ENCODE peak calls at places on chromosomes 11 and 22, in eight cellular contexts. One of them, this sample, is unnamed.

GRCh38 chr11:19867064-19867463 is 154.4 kb downstream of the NAV2 start:
- DNase-seq in AG09309: no peak
- DNase-seq in H9: no peak
- DNase-seq in activated CD8-positive, alpha-beta T cell treated with anti-CD3 and anti-CD28 coated beads for 36 hours: no peak
- DNase-seq in epithelial cell of esophagus: no peak
- DNase-seq in B cell: no peak
- DNase-seq in kidney epithelial cell: no peak
- DNase-seq in mesothelial cell of epicardium: no peak
- DNase-seq in this sample: no peak

GRCh38 chr11:19244084-19244483 is 3.3 kb upstream of the E2F8 start:
- DNase-seq in AG09309: no peak
- DNase-seq in mesothelial cell of epicardium: no peak
- DNase-seq in B cell: no peak
- DNase-seq in H9: no peak
- DNase-seq in kidney epithelial cell: no peak
- DNase-seq in epithelial cell of esophagus: peak
- DNase-seq in activated CD8-positive, alpha-beta T cell treated with anti-CD3 and anti-CD28 coated beads for 36 hours: no peak
- DNase-seq in this sample: no peak

GRCh38 chr11:65487467-65488272 is 11.2 kb upstream of the MALAT1 start:
- DNase-seq in AG09309: peak
- DNase-seq in kidney epithelial cell: peak
- DNase-seq in H9: peak
- DNase-seq in mesothelial cell of epicardium: peak
- DNase-seq in epithelial cell of esophagus: peak
- DNase-seq in B cell: peak
- DNase-seq in activated CD8-positive, alpha-beta T cell treated with anti-CD3 and anti-CD28 coated beads for 36 hours: peak
- DNase-seq in this sample: peak

GRCh38 chr11:110069158-110069737 is 23.9 kb upstream of the ZC3H12C start:
- DNase-seq in kidney epithelial cell: no peak
- DNase-seq in epithelial cell of esophagus: peak
- DNase-seq in H9: no peak
- DNase-seq in AG09309: no peak
- DNase-seq in B cell: no peak
- DNase-seq in activated CD8-positive, alpha-beta T cell treated with anti-CD3 and anti-CD28 coated beads for 36 hours: no peak
- DNase-seq in mesothelial cell of epicardium: no peak
- DNase-seq in this sample: no peak

GRCh38 chr11:65398362-65398910 is 12.0 kb downstream of the FRMD8 start:
- DNase-seq in epithelial cell of esophagus: no peak
- DNase-seq in kidney epithelial cell: no peak
- DNase-seq in B cell: no peak
- DNase-seq in AG09309: no peak
- DNase-seq in mesothelial cell of epicardium: no peak
- DNase-seq in activated CD8-positive, alpha-beta T cell treated with anti-CD3 and anti-CD28 coated beads for 36 hours: no peak
- DNase-seq in H9: no peak
- DNase-seq in this sample: no peak

GRCh38 chr11:111454561-111455192 is 57.5 kb downstream of the BTG4 start:
- DNase-seq in mesothelial cell of epicardium: no peak
- DNase-seq in H9: peak
- DNase-seq in activated CD8-positive, alpha-beta T cell treated with anti-CD3 and anti-CD28 coated beads for 36 hours: peak
- DNase-seq in epithelial cell of esophagus: peak
- DNase-seq in B cell: no peak
- DNase-seq in kidney epithelial cell: no peak
- DNase-seq in AG09309: no peak
- DNase-seq in this sample: peak

GRCh38 chr11:130209128-130209932 is 49.7 kb downstream of the ST14 start:
- DNase-seq in activated CD8-positive, alpha-beta T cell treated with anti-CD3 and anti-CD28 coated beads for 36 hours: no peak
- DNase-seq in B cell: no peak
- DNase-seq in H9: peak
- DNase-seq in epithelial cell of esophagus: peak
- DNase-seq in kidney epithelial cell: no peak
- DNase-seq in AG09309: no peak
- DNase-seq in mesothelial cell of epicardium: peak
- DNase-seq in this sample: peak

GRCh38 chr11:3808846-3809623 is 675 bp downstream of the PGAP2 start:
- DNase-seq in mesothelial cell of epicardium: no peak
- DNase-seq in B cell: peak
- DNase-seq in kidney epithelial cell: no peak
- DNase-seq in activated CD8-positive, alpha-beta T cell treated with anti-CD3 and anti-CD28 coated beads for 36 hours: peak
- DNase-seq in epithelial cell of esophagus: peak
- DNase-seq in AG09309: no peak
- DNase-seq in H9: peak
- DNase-seq in this sample: peak

GRCh38 chr11:128180446-128181089 is 406.8 kb downstream of the ETS1 start:
- DNase-seq in kidney epithelial cell: peak
- DNase-seq in B cell: no peak
- DNase-seq in epithelial cell of esophagus: peak
- DNase-seq in AG09309: peak
- DNase-seq in mesothelial cell of epicardium: no peak
- DNase-seq in activated CD8-positive, alpha-beta T cell treated with anti-CD3 and anti-CD28 coated beads for 36 hours: no peak
- DNase-seq in H9: no peak
- DNase-seq in this sample: no peak

GRCh38 chr22:27798526-27799333 is 2.8 kb downstream of the MN1 start:
- DNase-seq in activated CD8-positive, alpha-beta T cell treated with anti-CD3 and anti-CD28 coated beads for 36 hours: no peak
- DNase-seq in AG09309: no peak
- DNase-seq in mesothelial cell of epicardium: no peak
- DNase-seq in H9: peak
- DNase-seq in B cell: no peak
- DNase-seq in kidney epithelial cell: no peak
- DNase-seq in epithelial cell of esophagus: no peak
- DNase-seq in this sample: no peak

GRCh38 chr11:74255741-74256369 is 55.6 kb downstream of the P4HA3 start:
- DNase-seq in H9: peak
- DNase-seq in activated CD8-positive, alpha-beta T cell treated with anti-CD3 and anti-CD28 coated beads for 36 hours: peak
- DNase-seq in epithelial cell of esophagus: peak
- DNase-seq in AG09309: peak
- DNase-seq in B cell: peak
- DNase-seq in kidney epithelial cell: no peak
- DNase-seq in mesothelial cell of epicardium: no peak
- DNase-seq in this sample: peak

DNA sequence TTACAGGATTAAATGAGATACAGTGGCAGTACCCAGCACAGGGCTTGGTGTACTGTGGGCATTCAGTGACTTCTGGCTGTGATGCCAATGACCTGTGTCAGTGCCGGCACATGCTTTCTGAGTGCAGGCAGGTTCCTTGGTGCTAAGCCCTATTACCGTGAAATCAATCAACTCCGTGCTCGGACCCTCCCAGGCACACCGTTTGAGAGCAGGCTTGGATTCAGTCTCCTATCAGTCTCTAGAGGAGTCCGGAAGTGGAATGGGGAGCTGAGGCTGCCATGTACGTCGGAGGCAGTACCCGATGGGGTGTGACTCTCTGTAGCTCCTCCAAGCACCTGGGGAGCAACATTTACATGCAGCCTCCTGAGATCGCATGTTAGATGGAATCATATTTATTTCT is 42.6 kb downstream of the CACNG2 start:
- DNase-seq in B cell: no peak
- DNase-seq in epithelial cell of esophagus: no peak
- DNase-seq in activated CD8-positive, alpha-beta T cell treated with anti-CD3 and anti-CD28 coated beads for 36 hours: no peak
- DNase-seq in AG09309: no peak
- DNase-seq in H9: no peak
- DNase-seq in mesothelial cell of epicardium: no peak
- DNase-seq in kidney epithelial cell: no peak
- DNase-seq in this sample: no peak
- TF ChIP-seq CTCF in B cell: no peak
- TF ChIP-seq CTCF in epithelial cell of esophagus: no peak
- TF ChIP-seq CTCF in activated CD8-positive, alpha-beta T cell treated with anti-CD3 and anti-CD28 coated beads for 36 hours: no peak
- TF ChIP-seq CTCF in AG09309: no peak
- TF ChIP-seq CTCF in H9: no peak
- TF ChIP-seq CTCF in mesothelial cell of epicardium: no peak
- TF ChIP-seq CTCF in kidney epithelial cell: no peak
- TF ChIP-seq CTCF in this sample: no peak

DNA sequence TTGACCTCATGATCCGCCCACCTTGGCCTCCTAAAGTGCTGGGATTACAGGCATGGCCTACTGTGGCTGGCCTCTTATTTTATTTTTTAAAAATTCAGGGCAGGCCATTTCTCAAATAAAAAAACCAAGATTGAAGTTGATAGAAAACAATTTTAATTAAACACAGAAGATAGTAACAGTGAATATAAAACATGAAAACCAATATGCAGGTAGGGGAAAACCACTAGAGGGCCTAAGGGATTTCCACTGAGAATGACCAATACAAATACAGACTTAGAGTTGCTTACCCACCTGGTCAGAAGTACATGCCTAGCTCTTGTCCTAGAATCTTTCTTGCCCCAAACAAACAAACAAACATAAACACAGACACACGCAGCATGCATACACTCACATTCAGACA is 1.7 kb upstream of the RTCB start:
- DNase-seq in AG09309: no peak
- DNase-seq in mesothelial cell of epicardium: no peak
- DNase-seq in epithelial cell of esophagus: peak
- DNase-seq in B cell: no peak
- DNase-seq in H9: no peak
- DNase-seq in kidney epithelial cell: no peak
- DNase-seq in activated CD8-positive, alpha-beta T cell treated with anti-CD3 and anti-CD28 coated beads for 36 hours: no peak
- DNase-seq in this sample: peak
- TF ChIP-seq CTCF in AG09309: peak
- TF ChIP-seq CTCF in mesothelial cell of epicardium: peak
- TF ChIP-seq CTCF in epithelial cell of esophagus: peak
- TF ChIP-seq CTCF in B cell: no peak
- TF ChIP-seq CTCF in H9: peak
- TF ChIP-seq CTCF in kidney epithelial cell: peak
- TF ChIP-seq CTCF in activated CD8-positive, alpha-beta T cell treated with anti-CD3 and anti-CD28 coated beads for 36 hours: no peak
- TF ChIP-seq CTCF in this sample: no peak

GRCh38 chr22:37177221-37177620 is 10.8 kb downstream of the C1QTNF6 start:
- DNase-seq in activated CD8-positive, alpha-beta T cell treated with anti-CD3 and anti-CD28 coated beads for 36 hours: peak
- DNase-seq in B cell: no peak
- DNase-seq in AG09309: no peak
- DNase-seq in mesothelial cell of epicardium: no peak
- DNase-seq in kidney epithelial cell: no peak
- DNase-seq in H9: no peak
- DNase-seq in epithelial cell of esophagus: no peak
- DNase-seq in this sample: peak

GRCh38 chr22:37179126-37179470 is 8.9 kb downstream of the C1QTNF6 start:
- DNase-seq in B cell: no peak
- DNase-seq in kidney epithelial cell: no peak
- DNase-seq in activated CD8-positive, alpha-beta T cell treated with anti-CD3 and anti-CD28 coated beads for 36 hours: no peak
- DNase-seq in H9: no peak
- DNase-seq in AG09309: no peak
- DNase-seq in mesothelial cell of epicardium: no peak
- DNase-seq in epithelial cell of esophagus: no peak
- DNase-seq in this sample: no peak

GRCh38 chr22:37179622-37180420 is 8.2 kb downstream of the C1QTNF6 start:
- DNase-seq in B cell: no peak
- DNase-seq in AG09309: no peak
- DNase-seq in activated CD8-positive, alpha-beta T cell treated with anti-CD3 and anti-CD28 coated beads for 36 hours: no peak
- DNase-seq in epithelial cell of esophagus: no peak
- DNase-seq in mesothelial cell of epicardium: no peak
- DNase-seq in H9: no peak
- DNase-seq in kidney epithelial cell: no peak
- DNase-seq in this sample: no peak

GRCh38 chr22:37177755-37178154 is 10.3 kb downstream of the C1QTNF6 start:
- DNase-seq in mesothelial cell of epicardium: no peak
- DNase-seq in B cell: no peak
- DNase-seq in AG09309: no peak
- DNase-seq in kidney epithelial cell: no peak
- DNase-seq in activated CD8-positive, alpha-beta T cell treated with anti-CD3 and anti-CD28 coated beads for 36 hours: no peak
- DNase-seq in H9: no peak
- DNase-seq in epithelial cell of esophagus: no peak
- DNase-seq in this sample: no peak

DNA sequence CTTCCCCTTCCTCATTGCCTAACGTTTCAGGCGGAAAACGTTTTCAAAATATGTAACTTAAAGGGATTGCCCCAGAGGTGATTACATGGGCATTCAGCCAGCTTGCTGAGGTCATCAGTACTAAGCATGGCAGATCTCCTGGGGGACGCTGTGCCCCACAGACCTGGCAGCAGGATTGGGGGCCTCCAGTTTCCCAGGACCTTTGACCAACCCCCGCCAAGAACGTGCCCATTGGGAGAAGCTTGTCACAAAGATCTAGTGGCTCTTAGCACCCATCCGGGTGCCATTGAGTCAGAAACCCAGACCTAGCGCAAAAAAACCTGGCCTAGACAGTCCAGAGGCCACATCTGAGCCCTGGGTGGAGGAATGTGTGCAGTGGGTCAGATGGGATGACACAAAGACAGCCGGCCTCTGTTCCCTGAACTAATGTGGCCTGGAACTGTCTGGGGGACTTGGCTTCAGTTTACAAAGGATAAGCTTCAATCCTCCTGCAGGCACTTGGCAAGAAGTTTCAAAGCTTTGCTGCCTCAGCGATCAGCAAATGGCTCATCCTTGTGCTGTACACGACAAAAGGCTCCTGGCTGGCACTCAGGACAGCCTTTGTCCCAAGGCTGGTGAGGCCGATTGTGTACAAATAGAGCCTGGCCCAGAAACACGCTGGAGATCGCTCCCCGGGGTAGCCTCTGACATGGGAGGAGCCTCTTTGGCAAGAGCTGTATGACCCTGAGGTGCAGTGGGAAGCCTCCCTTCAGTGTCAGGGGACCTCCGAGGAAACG is 9.5 kb downstream of the C1QTNF6 start:
- DNase-seq in epithelial cell of esophagus: peak
- DNase-seq in mesothelial cell of epicardium: no peak
- DNase-seq in kidney epithelial cell: no peak
- DNase-seq in AG09309: no peak
- DNase-seq in H9: no peak
- DNase-seq in B cell: no peak
- DNase-seq in activated CD8-positive, alpha-beta T cell treated with anti-CD3 and anti-CD28 coated beads for 36 hours: no peak
- DNase-seq in this sample: no peak
- TF ChIP-seq CTCF in epithelial cell of esophagus: no peak
- TF ChIP-seq CTCF in mesothelial cell of epicardium: no peak
- TF ChIP-seq CTCF in kidney epithelial cell: no peak
- TF ChIP-seq CTCF in AG09309: no peak
- TF ChIP-seq CTCF in H9: no peak
- TF ChIP-seq CTCF in B cell: no peak
- TF ChIP-seq CTCF in activated CD8-positive, alpha-beta T cell treated with anti-CD3 and anti-CD28 coated beads for 36 hours: no peak
- TF ChIP-seq CTCF in this sample: no peak

DNA sequence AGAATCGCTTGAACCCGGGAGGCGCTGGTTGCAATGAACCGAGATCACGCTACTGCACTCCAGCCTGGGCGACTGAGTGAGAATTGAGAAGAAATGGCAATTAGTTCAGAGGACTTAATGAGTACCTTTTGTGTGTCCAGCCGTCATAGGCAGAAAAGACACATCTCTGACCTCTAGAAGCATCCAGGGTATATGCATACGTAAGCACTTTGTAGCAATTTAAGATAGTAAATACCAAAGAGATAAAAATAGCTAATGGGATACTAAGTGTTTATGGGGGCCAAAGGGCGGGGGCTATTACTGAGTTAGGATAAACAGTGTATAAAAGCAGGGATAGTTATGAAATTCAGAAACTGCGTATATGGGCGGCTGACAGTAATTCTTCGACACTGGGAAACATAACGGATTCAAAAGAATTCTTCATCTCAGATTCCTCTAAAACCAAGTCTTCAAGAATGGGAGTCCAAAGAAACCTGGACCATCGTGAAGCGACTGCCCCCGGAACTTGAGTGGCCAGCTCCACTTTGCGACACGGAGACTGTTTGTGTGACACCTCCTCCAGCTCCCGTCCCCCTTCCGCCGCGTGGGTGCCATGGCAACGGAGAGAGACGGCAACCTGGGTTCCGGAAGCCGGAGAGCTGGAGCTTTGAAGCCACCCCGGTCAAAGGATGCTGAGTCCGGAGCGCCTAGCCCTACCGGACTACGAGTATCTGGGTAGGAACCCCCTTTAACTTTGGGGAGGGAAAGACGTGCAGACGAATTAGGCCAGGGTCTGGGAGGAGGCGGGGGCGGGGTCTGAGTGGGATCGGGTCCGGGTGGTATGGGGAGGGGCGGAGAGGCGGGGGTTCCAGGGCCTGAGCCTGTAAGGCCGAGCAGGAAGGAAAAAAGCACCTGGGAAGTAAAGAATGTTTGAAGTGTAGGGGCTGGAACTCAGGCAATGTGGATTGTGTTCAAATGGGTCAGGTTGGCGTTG is at the start of gene CSTPP1:
- DNase-seq in H9: peak
- DNase-seq in epithelial cell of esophagus: peak
- DNase-seq in B cell: peak
- DNase-seq in kidney epithelial cell: no peak
- DNase-seq in mesothelial cell of epicardium: peak
- DNase-seq in activated CD8-positive, alpha-beta T cell treated with anti-CD3 and anti-CD28 coated beads for 36 hours: peak
- DNase-seq in AG09309: no peak
- DNase-seq in this sample: peak
- TF ChIP-seq CTCF in H9: no peak
- TF ChIP-seq CTCF in epithelial cell of esophagus: no peak
- TF ChIP-seq CTCF in B cell: no peak
- TF ChIP-seq CTCF in kidney epithelial cell: no peak
- TF ChIP-seq CTCF in mesothelial cell of epicardium: no peak
- TF ChIP-seq CTCF in activated CD8-positive, alpha-beta T cell treated with anti-CD3 and anti-CD28 coated beads for 36 hours: no peak
- TF ChIP-seq CTCF in AG09309: no peak
- TF ChIP-seq CTCF in this sample: no peak

This sample was measured in GM13976.